ENCODE peak calls at places on chromosome X, in seven cellular contexts. Z is uterus, W is EL, K is ACHN, M is Calu3, B is fibroblast of the aortic adventitia, O is lung microvascular endothelial cell. H is an unnamed sample.

GRCh38 chrX:9595131-9595530 is 130.3 kb downstream of the TBL1X start:
- DNase-seq in Z (no peak), W (peak; percentile 50), K (peak; percentile 16), M (no peak), B (peak; percentile 30), O (no peak), H (peak; percentile 60)

GRCh38 chrX:115560978-115561604 is at the start of gene PLS3:
- DNase-seq in Z (peak; percentile 84), W (peak; percentile 87), K (peak; percentile 76), M (peak; percentile 88), B (peak; percentile 87), O (peak; percentile 84), H (peak; percentile 90)

GRCh38 chrX:42751573-42751972 is 26.4 kb downstream of the PPP1R2C start:
- DNase-seq in Z (no peak), W (no peak), K (no peak), M (no peak), B (peak; percentile 24), O (no peak), H (no peak)

GRCh38 chrX:43655151-43655676 is 885 bp upstream of the MAOA start:
- DNase-seq in Z (peak; percentile 43), W (peak; percentile 43), K (peak; percentile 4), M (peak; percentile 28), B (peak; percentile 31), O (peak; percentile 59), H (peak; percentile 32)

GRCh38 chrX:2710496-2710895 is 19.4 kb downstream of the CD99 start:
- DNase-seq in Z (no peak), W (no peak), K (no peak), M (no peak), B (no peak), O (peak; percentile 85), H (peak; percentile 32)

GRCh38 chrX:134868766-134869495 is 121.9 kb upstream of the SMIM10 start:
- DNase-seq in Z (no peak), W (peak; percentile 69), K (peak; percentile 3), M (no peak), B (peak; percentile 75), O (peak; percentile 84), H (peak; percentile 92)

GRCh38 chrX:153954618-153955450 is 10.4 kb upstream of the RENBP start:
- DNase-seq in Z (no peak), W (no peak), K (no peak), M (no peak), B (no peak), O (no peak), H (no peak)

GRCh38 chrX:34612036-34612435 is 45.0 kb downstream of the TMEM47 start:
- DNase-seq in Z (no peak), W (no peak), K (no peak), M (no peak), B (no peak), O (peak; percentile 74), H (peak; percentile 4)

GRCh38 chrX:104668550-104668949 is 102.6 kb downstream of the IL1RAPL2 start:
- DNase-seq in Z (no peak), W (no peak), K (peak; percentile 14), M (no peak), B (no peak), O (peak; percentile 23), H (peak; percentile 39)

GRCh38 chrX:68826113-68826980 is 2.5 kb upstream of the EFNB1 start:
- DNase-seq in Z (no peak), W (no peak), K (no peak), M (no peak), B (peak; percentile 5), O (peak; percentile 0), H (no peak)

GRCh38 chrX:131802836-131803626 is 220.1 kb upstream of the STK26 start:
- DNase-seq in Z (peak; percentile 76), W (no peak), K (peak; percentile 5), M (no peak), B (peak; percentile 90), O (peak; percentile 47), H (no peak)

GRCh38 chrX:96692911-96693310 is 8.3 kb downstream of the DIAPH2 start:
- DNase-seq in Z (no peak), W (no peak), K (no peak), M (no peak), B (peak; percentile 59), O (no peak), H (peak; percentile 57)

GRCh38 chrX:97065066-97065465 is 181.4 kb downstream of the RPA4 start:
- DNase-seq in Z (no peak), W (no peak), K (no peak), M (no peak), B (no peak), O (peak; percentile 55), H (peak; percentile 3)

GRCh38 chrX:131279617-131280016 is 9.5 kb downstream of the IGSF1 start:
- DNase-seq in Z (no peak), W (no peak), K (no peak), M (no peak), B (no peak), O (no peak), H (no peak)

GRCh38 chrX:88613338-88613737 is 133.7 kb upstream of the CPXCR1 start:
- DNase-seq in Z (no peak), W (no peak), K (peak; percentile 19), M (no peak), B (peak; percentile 17), O (no peak), H (no peak)

GRCh38 chrX:133677123-133678063 is 262.1 kb upstream of the GPC4 start:
- DNase-seq in Z (no peak), W (no peak), K (no peak), M (no peak), B (no peak), O (no peak), H (no peak)

GRCh38 chrX:8731579-8732395 is at the start of gene ANOS1:
- DNase-seq in Z (no peak), W (peak; percentile 41), K (peak; percentile 27), M (peak; percentile 44), B (no peak), O (no peak), H (peak; percentile 11)

GRCh38 chrX:112818114-112819012 is 22.3 kb downstream of the AMOT start:
- DNase-seq in Z (no peak), W (no peak), K (peak; percentile 19), M (no peak), B (no peak), O (no peak), H (no peak)